ENCODE peak calls at places on chromosomes 7 and 10, in nine cellular contexts. S, D, U, Z, E, A, C, W and O are unnamed samples.

GRCh38 chr7:94022550-94022949 is 18.4 kb upstream of the BET1 start:
- DNase-seq in E (no peak), C (no peak), A (peak), W (no peak), Z (peak), D (no peak), S (no peak), U (peak), O (no peak)

GRCh38 chr7:79778786-79779382 is 325.4 kb upstream of the MAGI2 start:
- DNase-seq in A (peak), Z (peak), C (no peak), S (peak), E (peak), U (peak), W (no peak), D (no peak), O (no peak)

GRCh38 chr10:70774810-70775678 is 10.1 kb downstream of the TBATA start:
- DNase-seq in D (no peak), W (no peak), Z (no peak), E (no peak), A (no peak), U (no peak), C (peak), S (no peak), O (peak)

GRCh38 chr7:234712-235553 is 42.6 kb downstream of the FAM20C start:
- DNase-seq in A (no peak), S (no peak), E (no peak), D (no peak), C (no peak), U (no peak), W (no peak), Z (peak), O (no peak)

GRCh38 chr7:100013328-100013676 is 2.1 kb upstream of the ZKSCAN1 start:
- DNase-seq in W (no peak), D (no peak), A (no peak), C (no peak), S (no peak), U (no peak), E (no peak), Z (no peak), O (no peak)

GRCh38 chr10:132497083-132497680 is 40.4 kb upstream of the INPP5A start:
- DNase-seq in S (no peak), C (peak), D (no peak), W (no peak), Z (no peak), E (no peak), A (no peak), U (no peak), O (no peak)

GRCh38 chr7:109331423-109331822 is 761.7 kb downstream of the DNAJB9 start:
- DNase-seq in Z (no peak), E (no peak), W (no peak), A (no peak), S (no peak), C (no peak), D (no peak), U (no peak), O (no peak)

GRCh38 chr10:7296648-7297047 is 114.2 kb downstream of the SFMBT2 start:
- DNase-seq in S (no peak), D (no peak), A (no peak), C (no peak), Z (no peak), W (no peak), E (no peak), U (no peak), O (no peak)

GRCh38 chr10:85012305-85012704 is 683.9 kb downstream of the CCSER2 start:
- DNase-seq in Z (no peak), S (no peak), D (no peak), A (no peak), E (no peak), C (no peak), W (no peak), U (no peak), O (no peak)

GRCh38 chr7:133536450-133536849 is 283.6 kb downstream of the EXOC4 start:
- DNase-seq in U (no peak), S (no peak), A (no peak), E (no peak), C (no peak), Z (no peak), D (no peak), W (no peak), O (no peak)

GRCh38 chr7:43905954-43906326 is 456 bp downstream of the URGCP start:
- DNase-seq in D (peak), A (peak), C (no peak), E (no peak), U (peak), S (no peak), W (peak), Z (peak), O (peak)

GRCh38 chr10:45592926-45593325 is 79.6 kb downstream of the ZFAND4 start:
- DNase-seq in Z (no peak), A (no peak), W (no peak), U (no peak), S (no peak), D (no peak), E (no peak), C (no peak), O (no peak)